ENCODE peak calls at places on chromosomes 1 and 21, in seven cellular contexts. Y is MCF 10A; O is CD4-positive, alpha-beta T cell; Z is fibroblast of mammary gland; C is ovary; T is heart right ventricle; S is psoas muscle. H is an unnamed sample.

GRCh38 chr1:222240536-222241181 is 307.2 kb downstream of the HHIPL2 start:
- DNase-seq in C (no peak), Z (peak), Y (peak), T (no peak), O (no peak), S (no peak), H (no peak)

GRCh38 chr1:177891809-177892208 is 78.0 kb downstream of the SEC16B start:
- DNase-seq in O (no peak), T (no peak), Z (no peak), S (no peak), C (no peak), Y (no peak), H (no peak)

GRCh38 chr1:103267893-103268292 is 159.6 kb upstream of the COL11A1 start:
- DNase-seq in Z (no peak), S (no peak), O (no peak), C (no peak), T (no peak), Y (peak), H (no peak)

GRCh38 chr1:203682401-203683383 is 56.1 kb downstream of the ATP2B4 start:
- DNase-seq in C (no peak), O (peak), Y (no peak), S (no peak), T (no peak), Z (no peak), H (no peak)

GRCh38 chr1:231423648-231424047 is 1.6 kb upstream of the EGLN1 start:
- DNase-seq in O (no peak), T (no peak), Z (no peak), Y (peak), S (no peak), C (no peak), H (no peak)

GRCh38 chr1:8463144-8463927 is 145.4 kb downstream of the SLC45A1 start:
- DNase-seq in Y (no peak), O (no peak), C (peak), Z (peak), T (peak), S (no peak), H (no peak)

GRCh38 chr21:32772281-32773047 is 909 bp upstream of the PAXBP1 start:
- DNase-seq in S (no peak), O (peak), Y (peak), T (peak), C (no peak), Z (peak), H (no peak)

GRCh38 chr1:201593200-201593828 is 54.4 kb downstream of the NAV1 start:
- DNase-seq in S (peak), Y (peak), C (peak), Z (peak), O (no peak), T (no peak), H (no peak)

GRCh38 chr1:214660900-214661299 is 57.9 kb downstream of the CENPF start:
- DNase-seq in Z (peak), T (no peak), S (peak), O (peak), Y (peak), C (peak), H (peak)

GRCh38 chr1:29563571-29563970 is 327.2 kb downstream of the PTPRU start:
- DNase-seq in O (no peak), Z (peak), Y (no peak), C (no peak), S (no peak), T (no peak), H (no peak)

GRCh38 chr1:58823481-58824010 is 39.7 kb upstream of the JUN start:
- DNase-seq in C (no peak), Y (peak), O (no peak), S (no peak), T (no peak), Z (peak), H (no peak)

GRCh38 chr1:35810096-35810860 is 2.5 kb downstream of the AGO4 start:
- DNase-seq in Z (peak), S (no peak), O (no peak), Y (peak), C (no peak), T (no peak), H (no peak)

GRCh38 chr1:78687914-78688313 is 38.3 kb downstream of the IFI44 start:
- DNase-seq in C (no peak), T (no peak), Z (peak), Y (no peak), O (no peak), S (no peak), H (no peak)

GRCh38 chr1:231808990-231809389 is 182.4 kb downstream of the DISC1 start:
- DNase-seq in C (no peak), Y (peak), T (no peak), S (no peak), O (no peak), Z (peak), H (no peak)

GRCh38 chr1:51621161-51621560 is 4.3 kb downstream of the OSBPL9 start:
- DNase-seq in C (no peak), Z (no peak), Y (no peak), O (no peak), T (no peak), S (no peak), H (no peak)

GRCh38 chr1:30191154-30191702 is 532.2 kb downstream of the MATN1 start:
- DNase-seq in C (peak), S (peak), T (no peak), Y (peak), Z (peak), O (peak), H (no peak)

GRCh38 chr1:222696741-222697140 is 15.6 kb downstream of the AIDA start:
- DNase-seq in Y (no peak), S (no peak), C (no peak), Z (no peak), T (no peak), O (no peak), H (no peak)

GRCh38 chr21:33261635-33262034 is 4.5 kb upstream of the IL10RB start:
- DNase-seq in Y (peak), O (no peak), T (no peak), Z (peak), S (no peak), C (no peak), H (no peak)

GRCh38 chr21:45078371-45078770 is 4.0 kb downstream of the ADARB1 start:
- DNase-seq in Y (no peak), S (no peak), Z (no peak), C (no peak), O (no peak), T (no peak), H (no peak)

GRCh38 chr1:58848818-58849411 is 65.1 kb upstream of the JUN start:
- DNase-seq in T (peak), Y (peak), C (peak), Z (peak), O (no peak), S (peak), H (no peak)

GRCh38 chr1:173344034-173344743 is 132.9 kb upstream of the PRDX6 start:
- DNase-seq in C (no peak), S (no peak), Y (no peak), Z (no peak), O (no peak), T (no peak), H (no peak)

GRCh38 chr1:89527750-89528381 is 3.2 kb downstream of the LRRC8B start:
- DNase-seq in Y (no peak), S (no peak), C (no peak), O (no peak), Z (no peak), T (no peak), H (no peak)

GRCh38 chr1:206449566-206449965 is 20.7 kb upstream of the IKBKE start:
- DNase-seq in C (no peak), Y (no peak), S (no peak), T (no peak), Z (peak), O (no peak), H (no peak)

GRCh38 chr21:41256771-41257702 is 59.6 kb upstream of the FAM3B start:
- DNase-seq in O (no peak), T (no peak), Y (no peak), S (no peak), Z (no peak), C (no peak), H (no peak)

GRCh38 chr1:185317886-185318310 is 855 bp upstream of the IVNS1ABP start:
- DNase-seq in Y (peak), T (peak), Z (no peak), S (peak), O (peak), C (peak), H (no peak)

GRCh38 chr1:156075158-156075557 is 7.1 kb downstream of the MEX3A start:
- DNase-seq in C (no peak), O (no peak), Z (no peak), S (no peak), T (no peak), Y (no peak), H (no peak)
- TF ChIP-seq CTCF in C (no peak), O (no peak), Z (no peak), S (no peak), T (no peak), Y (no peak), H (no peak)

GRCh38 chr1:196717868-196718267 is 56.8 kb upstream of the CFHR3 start:
- DNase-seq in C (no peak), Z (no peak), S (no peak), T (no peak), Y (no peak), O (no peak), H (no peak)

GRCh38 chr1:196723325-196724185 is 51.1 kb upstream of the CFHR3 start:
- DNase-seq in Y (peak), S (no peak), O (no peak), T (no peak), C (no peak), Z (peak), H (peak)
- TF ChIP-seq CTCF in Y (peak), S (peak), O (peak), T (no peak), C (no peak), Z (peak), H (peak)

GRCh38 chr1:77143529-77144121 is 75.6 kb downstream of the PIGK start:
- DNase-seq in C (no peak), Z (peak), Y (peak), O (no peak), S (no peak), T (no peak), H (no peak)
- TF ChIP-seq CTCF in C (no peak), Z (peak), Y (peak), O (peak), S (peak), T (no peak), H (peak)

DNA sequence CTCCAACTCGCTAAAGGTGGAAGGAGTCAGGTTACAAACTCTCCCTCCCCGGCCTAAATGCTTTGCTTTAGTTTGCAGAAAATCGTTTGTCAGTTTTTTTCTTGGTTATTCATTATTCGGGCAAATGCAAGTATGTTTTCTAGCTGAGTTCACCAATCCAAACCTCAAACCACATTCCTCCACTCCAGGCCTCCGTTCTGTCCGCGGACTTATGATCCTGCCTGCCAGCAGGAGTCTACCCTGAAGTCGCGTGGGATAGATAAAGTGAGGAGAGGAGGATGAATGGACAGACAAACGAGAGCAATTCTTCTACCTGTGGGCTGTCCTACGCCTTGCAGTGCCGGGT is 1.3 kb downstream of the ADAMTS1 start:
- DNase-seq in Y (peak), S (no peak), C (no peak), T (peak), Z (peak), O (no peak), H (no peak)
- TF ChIP-seq CTCF in Y (no peak), S (no peak), C (no peak), T (no peak), Z (peak), O (no peak), H (no peak)

GRCh38 chr1:42264791-42265190 is 70.2 kb downstream of the FOXJ3 start:
- DNase-seq in O (no peak), C (no peak), S (no peak), Y (no peak), Z (no peak), T (no peak), H (no peak)

GRCh38 chr1:42267904-42268303 is 67.1 kb downstream of the FOXJ3 start:
- DNase-seq in S (no peak), C (no peak), O (no peak), Y (no peak), T (no peak), Z (no peak), H (no peak)

GRCh38 chr1:42260376-42261078 is 74.5 kb downstream of the FOXJ3 start:
- DNase-seq in O (no peak), S (no peak), T (no peak), C (no peak), Y (no peak), Z (no peak), H (no peak)

GRCh38 chr1:42263019-42263418 is 72.0 kb downstream of the FOXJ3 start:
- DNase-seq in S (no peak), C (no peak), Y (no peak), T (no peak), Z (no peak), O (no peak), H (no peak)

DNA sequence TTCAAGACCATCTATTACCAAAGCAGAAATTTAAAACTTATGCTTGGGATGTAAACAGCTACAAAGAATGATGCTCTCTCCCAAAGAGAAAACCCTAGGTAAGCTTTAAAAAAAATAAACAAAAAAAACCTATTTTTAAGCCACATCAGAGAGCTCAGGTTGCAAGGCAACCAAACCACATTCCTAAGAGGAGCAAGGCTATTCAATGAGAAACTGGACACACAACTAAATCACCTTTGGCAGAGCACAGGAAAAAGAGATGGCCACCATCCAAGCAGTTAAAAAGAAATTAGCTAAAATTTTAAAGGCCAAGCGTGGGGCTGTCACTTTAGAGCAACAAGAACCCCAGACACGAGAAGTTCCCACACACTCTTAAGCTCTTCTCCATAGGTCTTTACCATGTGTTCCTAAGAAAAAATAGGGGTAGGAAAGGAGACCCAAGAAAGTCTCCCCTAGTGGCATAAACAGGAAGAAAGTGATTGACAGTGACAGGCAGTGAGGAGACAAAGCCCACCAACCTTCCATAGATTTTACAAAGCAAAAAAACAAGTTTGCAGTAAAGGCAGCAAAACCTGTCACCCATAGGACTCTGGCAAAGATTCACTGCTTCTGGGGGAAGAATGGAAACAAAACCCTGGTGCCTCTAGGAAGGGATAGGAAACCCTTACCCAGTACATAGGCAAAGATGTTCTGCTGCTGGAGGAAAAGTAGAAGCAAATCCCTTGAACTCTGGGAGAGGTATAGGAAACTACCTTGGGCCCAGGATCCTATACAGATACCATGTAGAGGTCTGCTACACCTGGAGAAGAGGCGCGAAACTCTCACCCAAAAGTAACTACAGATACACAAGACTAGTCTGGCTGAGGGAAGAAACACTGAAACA is 68.5 kb downstream of the FOXJ3 start:
- DNase-seq in C (no peak), T (no peak), S (no peak), Y (no peak), O (no peak), Z (no peak), H (no peak)
- TF ChIP-seq CTCF in C (no peak), T (no peak), S (no peak), Y (no peak), O (no peak), Z (no peak), H (peak)

GRCh38 chr1:212471286-212471685 is 38.6 kb downstream of the NENF start:
- DNase-seq in Y (no peak), S (no peak), Z (no peak), C (no peak), T (no peak), O (no peak), H (no peak)
- TF ChIP-seq CTCF in Y (no peak), S (no peak), Z (no peak), C (no peak), T (no peak), O (no peak), H (no peak)

GRCh38 chr1:181931873-181932272 is 129.6 kb downstream of the ZNF648 start:
- DNase-seq in T (no peak), Z (no peak), O (no peak), C (no peak), Y (no peak), S (no peak), H (no peak)

GRCh38 chr1:181936269-181936668 is 125.2 kb downstream of the ZNF648 start:
- DNase-seq in O (no peak), S (no peak), Y (no peak), Z (no peak), C (no peak), T (no peak), H (no peak)

GRCh38 chr1:181936768-181937581 is 124.5 kb downstream of the ZNF648 start:
- DNase-seq in S (no peak), C (no peak), T (peak), Y (peak), O (peak), Z (peak), H (peak)
- TF ChIP-seq CTCF in S (peak), C (no peak), T (no peak), Y (peak), O (peak), Z (peak), H (peak)

GRCh38 chr1:156455362-156455761 is 45.2 kb downstream of the MEF2D start:
- DNase-seq in S (no peak), Z (no peak), T (no peak), C (no peak), O (no peak), Y (no peak), H (no peak)

GRCh38 chr1:156456625-156457465 is 43.7 kb downstream of the MEF2D start:
- DNase-seq in Y (peak), Z (peak), T (peak), S (peak), O (peak), C (peak), H (peak)

GRCh38 chr1:156452863-156453262 is 47.7 kb downstream of the MEF2D start:
- DNase-seq in T (no peak), Z (no peak), O (no peak), S (no peak), C (no peak), Y (no peak), H (no peak)

GRCh38 chr1:156448134-156448967 is 52.2 kb downstream of the MEF2D start:
- DNase-seq in Y (no peak), S (no peak), T (no peak), Z (no peak), C (no peak), O (no peak), H (no peak)

GRCh38 chr1:156451486-156452184 is 48.9 kb downstream of the MEF2D start:
- DNase-seq in T (no peak), Y (no peak), O (no peak), S (no peak), C (no peak), Z (no peak), H (no peak)
- TF ChIP-seq CTCF in T (no peak), Y (no peak), O (no peak), S (no peak), C (no peak), Z (no peak), H (no peak)

H was measured in neural crest cell.